ENCODE peak calls at places on chromosome 19, in seven cellular contexts. S is IMR-90, L is neuronal stem cell, T is H1, X is H9, V is mesendoderm, U is trophoblast cell. P is an unnamed sample.

GRCh38 chr19:28009696-28010095 is 1203.3 kb downstream of the UQCRFS1 start:
- DNase-seq in S (no peak), X (no peak), U (no peak), L (no peak), V (no peak), T (no peak), P (no peak)

GRCh38 chr19:33621811-33622504 is at the start of gene CHST8:
- DNase-seq in T (peak; percentile 86), V (peak; percentile 74), L (peak; percentile 73), S (no peak), U (peak; percentile 62), X (peak; percentile 82), P (no peak)

GRCh38 chr19:35160629-35161433 is 6.3 kb downstream of the FXYD5 start:
- DNase-seq in U (no peak), L (no peak), T (no peak), V (no peak), S (no peak), X (no peak), P (no peak)

GRCh38 chr19:39132344-39132969 is 6.9 kb downstream of the PAK4 start:
- DNase-seq in L (no peak), V (no peak), U (no peak), S (no peak), X (no peak), T (no peak), P (no peak)

GRCh38 chr19:37594064-37594981 is at the start of the genes ZNF540 and ZNF571:
- DNase-seq in T (peak; percentile 89), U (peak; percentile 99), V (peak; percentile 99), L (peak; percentile 89), S (peak; percentile 93), X (peak; percentile 96), P (peak; percentile 91)

GRCh38 chr19:55082023-55082851 is 6.6 kb downstream of the EPS8L1 start:
- DNase-seq in X (peak; percentile 97), T (peak; percentile 74), S (peak; percentile 42), V (peak; percentile 74), L (no peak), U (no peak), P (peak; percentile 58)

GRCh38 chr19:14550201-14550754 is 20.9 kb downstream of the TECR start:
- DNase-seq in S (no peak), L (no peak), T (no peak), X (no peak), U (peak; percentile 73), V (no peak), P (no peak)

GRCh38 chr19:54674021-54674617 is 11.3 kb downstream of the LILRB4 start:
- DNase-seq in T (no peak), S (no peak), U (peak; percentile 66), V (peak; percentile 31), X (no peak), L (no peak), P (no peak)

GRCh38 chr19:40363128-40363527 is 14.6 kb downstream of the PLD3 start:
- DNase-seq in T (no peak), X (no peak), S (no peak), L (no peak), V (no peak), U (no peak), P (no peak)

GRCh38 chr19:8148410-8149231 is 771 bp downstream of the FBN3 start:
- DNase-seq in X (peak; percentile 94), T (peak; percentile 87), L (peak; percentile 65), S (no peak), V (peak; percentile 96), U (peak; percentile 4), P (no peak)

GRCh38 chr19:9966448-9966847 is 30.1 kb upstream of the OLFM2 start:
- DNase-seq in S (no peak), X (peak; percentile 84), U (no peak), L (no peak), V (peak; percentile 47), T (peak; percentile 83), P (no peak)

GRCh38 chr19:3124630-3125029 is 11.2 kb upstream of the GNA15 start:
- DNase-seq in S (no peak), U (no peak), X (no peak), T (no peak), V (no peak), L (no peak), P (no peak)

GRCh38 chr19:40623403-40624239 is 22.5 kb downstream of the LTBP4 start:
- DNase-seq in V (peak; percentile 99), S (peak; percentile 18), T (peak; percentile 100), L (no peak), U (peak; percentile 80), X (peak; percentile 97), P (peak; percentile 69)

GRCh38 chr19:3467437-3468198 is 12.7 kb downstream of the SMIM24 start:
- DNase-seq in U (no peak), S (no peak), L (no peak), X (no peak), T (no peak), V (no peak), P (no peak)

GRCh38 chr19:18515959-18516358 is 5.9 kb downstream of the ELL start:
- DNase-seq in S (no peak), V (no peak), L (no peak), X (no peak), U (no peak), T (no peak), P (no peak)

GRCh38 chr19:811007-811434 is 10.7 kb downstream of the PLPPR3 start:
- DNase-seq in U (peak; percentile 9), L (no peak), T (no peak), S (no peak), V (no peak), X (peak; percentile 38), P (no peak)

GRCh38 chr19:33728141-33728540 is 68.5 kb upstream of the KCTD15 start:
- DNase-seq in X (no peak), S (no peak), V (no peak), U (no peak), T (no peak), L (no peak), P (no peak)

GRCh38 chr19:54026656-54027055 is 35.2 kb downstream of the CACNG6 start:
- DNase-seq in S (no peak), T (no peak), L (no peak), X (no peak), U (no peak), V (no peak), P (no peak)

GRCh38 chr19:1725100-1726064 is 27.9 kb upstream of the ONECUT3 start:
- DNase-seq in X (peak; percentile 88), S (peak; percentile 28), V (peak; percentile 83), T (peak; percentile 86), L (peak; percentile 82), U (peak; percentile 6), P (peak; percentile 53)

GRCh38 chr19:44623080-44623479 is 9.7 kb downstream of the IGSF23 start:
- DNase-seq in X (no peak), T (no peak), U (no peak), V (peak; percentile 42), L (no peak), S (peak; percentile 45), P (peak; percentile 80)

GRCh38 chr19:1206733-1207301 is 1.2 kb downstream of the STK11 start:
- DNase-seq in L (no peak), V (no peak), S (no peak), U (no peak), X (peak; percentile 27), T (no peak), P (no peak)

GRCh38 chr19:49894879-49895565 is 1.7 kb downstream of the IL4I1 start:
- DNase-seq in T (no peak), U (peak; percentile 27), X (no peak), S (no peak), V (no peak), L (no peak), P (no peak)

GRCh38 chr19:17557461-17557860 is 2.0 kb downstream of the COLGALT1 start:
- DNase-seq in X (no peak), L (no peak), U (peak; percentile 8), T (no peak), V (no peak), S (no peak), P (no peak)

GRCh38 chr19:41273076-41273475 is 8.9 kb downstream of the HNRNPUL1 start:
- DNase-seq in L (no peak), V (no peak), X (no peak), S (no peak), T (no peak), U (no peak), P (no peak)

GRCh38 chr19:56253737-56254136 is 18.8 kb upstream of the EDDM13 start:
- DNase-seq in T (no peak), L (no peak), X (no peak), S (peak; percentile 71), U (peak; percentile 75), V (peak; percentile 23), P (peak; percentile 59)

GRCh38 chr19:41868120-41868988 is 8.3 kb downstream of the RPS19 start:
- DNase-seq in S (no peak), U (no peak), X (no peak), V (no peak), T (no peak), L (no peak), P (no peak)

GRCh38 chr19:48591021-48591420 is 15.5 kb upstream of the SPACA4 start:
- DNase-seq in T (no peak), U (peak; percentile 19), V (peak; percentile 73), X (no peak), S (no peak), L (no peak), P (peak; percentile 40)

GRCh38 chr19:11656535-11656934 is 59.3 kb downstream of the ZNF627 start:
- DNase-seq in L (no peak), X (no peak), S (no peak), V (no peak), T (no peak), U (no peak), P (no peak)
- H2BK5ac ChIP-seq in L (no peak overlapping the region), X (no peak overlapping the region), S (no peak overlapping the region), V (no peak overlapping the region), T (no peak overlapping the region), U (no peak overlapping the region), P (no peak overlapping the region)

GRCh38 chr19:4636151-4636717 is 3.1 kb upstream of the TNFAIP8L1 start:
- DNase-seq in X (peak; percentile 82), L (peak; percentile 78), V (peak; percentile 60), S (peak; percentile 34), U (peak; percentile 68), T (peak; percentile 96), P (peak; percentile 52)
- H3K9ac ChIP-seq in X (no peak overlapping the region), L (no peak overlapping the region), V (peak overlapping the region; percentile 84), S (peak overlapping the region; percentile 73), U (peak overlapping the region; percentile 48), T (no peak overlapping the region), P (peak overlapping the region; percentile 82)

GRCh38 chr19:13211426-13212308 is 61.5 kb downstream of the IER2 start:
- DNase-seq in T (no peak), X (no peak), U (no peak), S (no peak), L (no peak), V (no peak), P (no peak)
- H2BK5ac ChIP-seq in T (peak overlapping the region; percentile 44), X (no peak overlapping the region), U (no peak overlapping the region), S (no peak overlapping the region), L (no peak overlapping the region), V (no peak overlapping the region), P (no peak overlapping the region)

GRCh38 chr19:6551607-6552450 is 21.0 kb downstream of the TNFSF9 start:
- DNase-seq in L (no peak), S (no peak), X (peak; percentile 86), T (peak; percentile 86), V (peak; percentile 85), U (no peak), P (no peak)
- H3K9ac ChIP-seq in L (no peak overlapping the region), S (no peak overlapping the region), X (no peak overlapping the region), T (no peak overlapping the region), V (peak overlapping the region; percentile 72), U (no peak overlapping the region), P (no peak overlapping the region)

DNA sequence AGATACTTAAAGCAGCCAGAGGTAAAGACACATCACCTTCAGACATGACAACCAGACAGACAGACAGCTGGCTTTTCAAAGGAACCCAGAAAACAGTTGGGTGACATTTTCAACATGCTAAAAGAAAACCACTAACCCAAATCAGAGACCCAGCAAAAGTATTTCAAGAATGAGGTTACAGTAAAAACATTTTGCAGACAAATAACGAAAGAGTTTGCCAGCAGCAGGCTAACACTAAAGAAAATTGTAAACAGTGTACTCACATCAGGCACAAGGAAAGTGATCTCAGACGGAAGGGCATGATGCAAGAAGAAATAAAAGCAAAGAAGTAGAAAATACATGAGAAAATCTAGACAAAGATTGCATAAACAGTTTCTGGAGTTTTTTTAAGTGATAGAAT is 46.4 kb downstream of the AP1M1 start:
- DNase-seq in L (no peak), S (peak; percentile 80), X (no peak), T (no peak), U (no peak), V (no peak), P (peak; percentile 68)
- H2BK5ac ChIP-seq in L (no peak overlapping the region), S (no peak overlapping the region), X (no peak overlapping the region), T (no peak overlapping the region), U (no peak overlapping the region), V (no peak overlapping the region), P (no peak overlapping the region)